ENCODE peak calls at places on chromosome 6, in eight cellular contexts. J, L, I, M, T, X, U and Y are unnamed samples.

GRCh38 chr6:165883851-165884640 is 221.0 kb upstream of the PDE10A start:
- DNase-seq in J (no peak), L (peak; percentile 27), I (no peak), M (no peak), T (no peak), X (no peak), U (no peak), Y (no peak)

GRCh38 chr6:100726741-100727140 is 154.4 kb downstream of the ASCC3 start:
- DNase-seq in J (no peak), L (peak; percentile 24), I (no peak), M (no peak), T (no peak), X (no peak), U (no peak), Y (no peak)

GRCh38 chr6:165821754-165822153 is 158.7 kb upstream of the PDE10A start:
- DNase-seq in J (no peak), L (no peak), I (no peak), M (no peak), T (no peak), X (no peak), U (no peak), Y (no peak)

GRCh38 chr6:1832844-1833787 is 223.4 kb downstream of the FOXC1 start:
- DNase-seq in J (no peak), L (peak; percentile 55), I (no peak), M (no peak), T (no peak), X (no peak), U (no peak), Y (peak; percentile 43)

GRCh38 chr6:133235219-133235618 is 5.9 kb upstream of the EYA4 start:
- DNase-seq in J (no peak), L (no peak), I (no peak), M (no peak), T (no peak), X (no peak), U (no peak), Y (no peak)

GRCh38 chr6:121993362-121993761 is 406.1 kb upstream of the HSF2 start:
- DNase-seq in J (no peak), L (no peak), I (no peak), M (no peak), T (no peak), X (no peak), U (no peak), Y (no peak)

GRCh38 chr6:137323860-137324259 is 104.7 kb upstream of the IFNGR1 start:
- DNase-seq in J (no peak), L (no peak), I (peak; percentile 12), M (no peak), T (no peak), X (no peak), U (peak; percentile 71), Y (no peak)

GRCh38 chr6:34386316-34387137 is 5.9 kb downstream of the NUDT3 start:
- DNase-seq in J (no peak), L (peak; percentile 95), I (no peak), M (no peak), T (peak; percentile 87), X (no peak), U (no peak), Y (no peak)

GRCh38 chr6:149840345-149841075 is 23.6 kb downstream of the LRP11 start:
- DNase-seq in J (no peak), L (peak; percentile 68), I (peak; percentile 54), M (peak; percentile 62), T (no peak), X (peak; percentile 56), U (peak; percentile 86), Y (peak; percentile 69)

GRCh38 chr6:5499644-5500306 is 238.5 kb downstream of the FARS2 start:
- DNase-seq in J (no peak), L (peak; percentile 22), I (no peak), M (no peak), T (peak; percentile 17), X (no peak), U (no peak), Y (no peak)

GRCh38 chr6:44662461-44663121 is 275.1 kb downstream of the CDC5L start:
- DNase-seq in J (no peak), L (peak; percentile 76), I (peak; percentile 44), M (no peak), T (peak; percentile 61), X (no peak), U (peak; percentile 95), Y (no peak)

GRCh38 chr6:70864404-70864803 is 92.5 kb downstream of the B3GAT2 start:
- DNase-seq in J (no peak), L (no peak), I (no peak), M (no peak), T (no peak), X (no peak), U (peak; percentile 46), Y (no peak)

GRCh38 chr6:56570434-56571359 is 72.0 kb downstream of the DST start:
- DNase-seq in J (no peak), L (peak; percentile 55), I (peak; percentile 37), M (no peak), T (no peak), X (no peak), U (peak; percentile 51), Y (no peak)

GRCh38 chr6:18154507-18155272 is at the start of gene TPMT:
- DNase-seq in J (peak; percentile 99), L (no peak), I (peak; percentile 11), M (peak; percentile 13), T (no peak), X (peak; percentile 99), U (peak; percentile 19), Y (peak; percentile 38)

GRCh38 chr6:90103056-90103793 is 193.4 kb downstream of the BACH2 start:
- DNase-seq in J (no peak), L (no peak), I (peak; percentile 82), M (no peak), T (no peak), X (no peak), U (no peak), Y (no peak)

GRCh38 chr6:149252626-149253025 is 64.9 kb upstream of the TAB2 start:
- DNase-seq in J (no peak), L (no peak), I (no peak), M (no peak), T (no peak), X (no peak), U (no peak), Y (no peak)

GRCh38 chr6:44636576-44637248 is 249.2 kb downstream of the CDC5L start:
- DNase-seq in J (no peak), L (no peak), I (no peak), M (no peak), T (no peak), X (no peak), U (no peak), Y (no peak)

DNA sequence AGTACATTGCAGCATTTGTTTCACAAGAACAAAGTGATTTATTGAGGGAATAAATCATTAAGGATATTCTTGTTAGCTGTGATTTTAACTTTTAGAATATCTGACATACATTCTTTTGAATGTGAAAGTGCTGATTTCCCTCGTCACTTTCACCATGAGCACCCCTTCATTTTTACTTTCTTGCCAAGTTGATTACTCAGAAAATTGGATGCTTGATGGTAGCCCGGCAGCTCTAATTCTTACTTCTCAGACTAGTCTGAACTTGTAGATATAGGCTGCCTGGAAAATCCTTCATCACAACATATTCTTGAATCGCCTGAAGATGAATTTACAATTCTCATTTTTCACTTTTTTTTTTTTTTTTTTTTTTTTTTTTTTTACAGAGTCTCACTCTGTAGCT is 147.1 kb upstream of the SMLR1 start:
- DNase-seq in J (no peak), L (peak; percentile 46), I (no peak), M (no peak), T (no peak), X (no peak), U (no peak), Y (no peak)
- H3K4me3 ChIP-seq in J (no peak overlapping the region), L (no peak overlapping the region), I (no peak overlapping the region), M (no peak overlapping the region), T (no peak overlapping the region), X (no peak overlapping the region), U (no peak overlapping the region), Y (no peak overlapping the region)

GRCh38 chr6:35733633-35734032 is 3.2 kb upstream of the ARMC12 start:
- DNase-seq in J (peak; percentile 73), L (no peak), I (no peak), M (no peak), T (no peak), X (no peak), U (no peak), Y (no peak)

GRCh38 chr6:35729722-35730121 is 7.1 kb upstream of the ARMC12 start:
- DNase-seq in J (no peak), L (no peak), I (no peak), M (no peak), T (no peak), X (no peak), U (no peak), Y (no peak)

GRCh38 chr6:35731414-35731735 is 5.5 kb upstream of the ARMC12 start:
- DNase-seq in J (peak; percentile 100), L (peak; percentile 90), I (peak; percentile 94), M (no peak), T (no peak), X (peak; percentile 97), U (peak; percentile 98), Y (peak; percentile 98)

GRCh38 chr6:35730745-35731413 is 6.0 kb upstream of the ARMC12 start:
- DNase-seq in J (no peak), L (peak; percentile 35), I (no peak), M (no peak), T (no peak), X (no peak), U (no peak), Y (no peak)

GRCh38 chr6:35731736-35732532 is 4.9 kb upstream of the ARMC12 start:
- DNase-seq in J (peak; percentile 100), L (peak; percentile 99), I (peak; percentile 95), M (no peak), T (no peak), X (peak; percentile 98), U (peak; percentile 97), Y (peak; percentile 95)
- TF ChIP-seq CTCF in J (peak; percentile 3), L (no peak), I (peak; percentile 4), M (no peak), T (no peak), X (peak; percentile 17), U (peak; percentile 12), Y (no peak)

GRCh38 chr6:27241443-27241842 is 6.1 kb upstream of the PRSS16 start:
- DNase-seq in J (no peak), L (no peak), I (no peak), M (no peak), T (no peak), X (no peak), U (no peak), Y (no peak)

GRCh38 chr6:27234576-27234975 is 12.9 kb upstream of the PRSS16 start:
- DNase-seq in J (no peak), L (no peak), I (no peak), M (no peak), T (no peak), X (no peak), U (no peak), Y (no peak)

GRCh38 chr6:27237089-27237723 is 10.3 kb upstream of the PRSS16 start:
- DNase-seq in J (no peak), L (peak; percentile 44), I (peak; percentile 81), M (peak; percentile 91), T (peak; percentile 4), X (no peak), U (peak; percentile 83), Y (no peak)

GRCh38 chr6:27239258-27239657 is 8.2 kb upstream of the PRSS16 start:
- DNase-seq in J (no peak), L (no peak), I (no peak), M (no peak), T (no peak), X (no peak), U (no peak), Y (no peak)

GRCh38 chr6:27238010-27238983 is 9.2 kb upstream of the PRSS16 start:
- DNase-seq in J (no peak), L (peak; percentile 39), I (peak; percentile 23), M (no peak), T (no peak), X (no peak), U (peak; percentile 71), Y (no peak)
- H3K4me3 ChIP-seq in J (no peak overlapping the region), L (peak overlapping the region; percentile 41), I (peak overlapping the region; percentile 51), M (peak overlapping the region; percentile 75), T (peak overlapping the region; percentile 35), X (no peak overlapping the region), U (peak overlapping the region; percentile 75), Y (no peak overlapping the region)

GRCh38 chr6:43228951-43229802 is at the start of gene DNPH1:
- DNase-seq in J (peak; percentile 95), L (peak; percentile 65), I (peak; percentile 82), M (no peak), T (peak; percentile 3), X (peak; percentile 90), U (peak; percentile 87), Y (peak; percentile 72)
- TF ChIP-seq CTCF in J (peak; percentile 46), L (peak; percentile 28), I (peak; percentile 86), M (peak; percentile 97), T (peak; percentile 58), X (peak; percentile 92), U (peak; percentile 66), Y (peak; percentile 95)